ENCODE peak calls at places on chromosomes 4 and X, in eight cellular contexts. O, I, E, R, Z, W, D and X are unnamed samples.
A peak's percentile ranks its signal among the peaks of the same experiment; 100 is the strongest.

GRCh38 chr4:52037730-52038108 is 380 bp downstream of the SGCB start:
- DNase-seq in D (peak; percentile 29), R (no peak), I (peak; percentile 47), Z (no peak), W (no peak), O (peak; percentile 51), E (peak; percentile 58), X (no peak)

GRCh38 chr4:148831945-148832344 is 389.7 kb upstream of the NR3C2 start:
- DNase-seq in I (peak; percentile 91), O (no peak), Z (no peak), W (no peak), E (no peak), D (no peak), R (peak; percentile 4), X (no peak)

GRCh38 chr4:125085-125820 is 952 bp downstream of the ZNF718 start:
- DNase-seq in O (peak; percentile 67), Z (peak; percentile 50), R (no peak), W (peak; percentile 18), E (peak; percentile 83), I (peak; percentile 52), D (peak; percentile 46), X (no peak)

GRCh38 chrX:38327775-38328081 is 419 bp upstream of the RPGR start:
- DNase-seq in E (no peak), R (no peak), Z (no peak), D (no peak), O (no peak), I (no peak), W (no peak), X (no peak)

GRCh38 chr4:8135666-8136065 is 22.9 kb downstream of the ABLIM2 start:
- DNase-seq in D (no peak), O (no peak), Z (no peak), I (no peak), E (no peak), R (no peak), W (no peak), X (no peak)

GRCh38 chrX:38379088-38379487 is 26.7 kb downstream of the OTC start:
- DNase-seq in I (no peak), D (no peak), Z (no peak), O (no peak), E (no peak), R (no peak), W (no peak), X (no peak)

GRCh38 chr4:23368081-23368697 is 521.7 kb downstream of the PPARGC1A start:
- DNase-seq in R (no peak), E (peak; percentile 61), I (no peak), D (peak; percentile 42), W (no peak), Z (no peak), O (peak; percentile 45), X (no peak)

GRCh38 chr4:2818351-2818939 is 25.2 kb upstream of the ADD1 start:
- DNase-seq in W (no peak), I (no peak), R (no peak), D (no peak), O (no peak), Z (peak; percentile 68), E (no peak), X (no peak)

GRCh38 chrX:15158736-15159406 is 111.0 kb downstream of the ASB9 start:
- DNase-seq in D (no peak), R (no peak), O (no peak), Z (peak; percentile 12), E (no peak), I (no peak), W (no peak), X (no peak)

GRCh38 chr4:74230902-74231499 is 73.1 kb downstream of the MTHFD2L start:
- DNase-seq in E (no peak), R (no peak), I (peak; percentile 58), W (no peak), O (no peak), Z (no peak), D (peak; percentile 65), X (no peak)

GRCh38 chr4:145069361-145069760 is 28.6 kb downstream of the ANAPC10 start:
- DNase-seq in Z (no peak), E (no peak), O (no peak), D (no peak), W (no peak), I (peak; percentile 80), R (peak; percentile 32), X (no peak)

GRCh38 chr4:37453361-37454262 is 209.1 kb downstream of the NWD2 start:
- DNase-seq in W (peak; percentile 41), I (peak; percentile 32), E (peak; percentile 75), D (peak; percentile 62), R (no peak), O (peak; percentile 73), Z (peak; percentile 65), X (peak; percentile 26)

GRCh38 chr4:106985830-106986229 is 50.3 kb downstream of the DKK2 start:
- DNase-seq in D (no peak), Z (no peak), O (no peak), E (no peak), I (peak; percentile 6), R (no peak), W (no peak), X (no peak)

GRCh38 chr4:110364911-110365520 is 110.9 kb upstream of the ENPEP start:
- DNase-seq in W (no peak), Z (no peak), E (no peak), O (no peak), I (peak; percentile 36), D (no peak), R (no peak), X (no peak)

GRCh38 chr4:152535236-152535902 is 523 bp downstream of the FBXW7 start:
- DNase-seq in E (no peak), I (no peak), D (no peak), W (no peak), O (peak; percentile 22), R (no peak), Z (peak; percentile 42), X (peak; percentile 46)

GRCh38 chrX:8672176-8672575 is 59.8 kb downstream of the ANOS1 start:
- DNase-seq in O (peak; percentile 11), I (no peak), Z (no peak), D (no peak), E (no peak), R (no peak), W (no peak), X (no peak)
- TF ChIP-seq CTCF in O (no peak), I (no peak), Z (no peak), D (no peak), E (no peak), R (no peak), W (no peak), X (no peak)

GRCh38 chrX:17809984-17810383 is 51.1 kb downstream of the RAI2 start:
- DNase-seq in O (no peak), E (no peak), I (no peak), Z (no peak), W (no peak), R (no peak), D (no peak), X (no peak)

GRCh38 chrX:17813277-17813676 is 47.8 kb downstream of the RAI2 start:
- DNase-seq in R (no peak), W (no peak), Z (no peak), I (no peak), E (no peak), O (no peak), D (no peak), X (no peak)

GRCh38 chrX:17814557-17814956 is 46.5 kb downstream of the RAI2 start:
- DNase-seq in O (no peak), E (no peak), I (peak; percentile 17), W (no peak), R (no peak), Z (no peak), D (no peak), X (no peak)

GRCh38 chrX:17814059-17814458 is 47.0 kb downstream of the RAI2 start:
- DNase-seq in D (no peak), I (no peak), E (no peak), Z (no peak), W (no peak), O (no peak), R (no peak), X (no peak)

DNA sequence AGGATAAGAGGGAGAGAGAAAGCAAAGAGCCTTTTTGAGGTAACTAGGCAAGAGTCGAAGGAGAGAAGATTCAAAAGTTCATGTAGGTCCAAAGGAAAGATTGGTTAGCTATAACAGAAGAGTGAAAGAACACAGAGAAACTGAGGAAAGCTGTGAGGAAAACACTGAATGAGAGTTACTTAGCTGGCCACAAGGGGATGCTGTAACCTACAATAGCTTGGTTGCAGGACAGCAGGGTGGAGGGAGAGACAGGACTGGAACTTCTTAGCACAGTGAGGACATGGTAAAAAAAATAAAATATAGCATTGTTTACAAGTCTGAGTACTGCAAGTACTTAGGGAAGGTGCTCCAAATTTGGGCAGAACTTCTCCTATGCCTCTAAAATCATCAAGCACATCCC is 48.3 kb downstream of the RAI2 start:
- DNase-seq in D (no peak), O (peak; percentile 8), E (peak; percentile 45), W (no peak), I (no peak), R (no peak), Z (no peak), X (no peak)
- TF ChIP-seq CTCF in D (peak; percentile 48), O (peak; percentile 31), E (peak; percentile 60), W (peak; percentile 56), I (peak; percentile 75), R (peak; percentile 62), Z (peak; percentile 10), X (no peak)

DNA sequence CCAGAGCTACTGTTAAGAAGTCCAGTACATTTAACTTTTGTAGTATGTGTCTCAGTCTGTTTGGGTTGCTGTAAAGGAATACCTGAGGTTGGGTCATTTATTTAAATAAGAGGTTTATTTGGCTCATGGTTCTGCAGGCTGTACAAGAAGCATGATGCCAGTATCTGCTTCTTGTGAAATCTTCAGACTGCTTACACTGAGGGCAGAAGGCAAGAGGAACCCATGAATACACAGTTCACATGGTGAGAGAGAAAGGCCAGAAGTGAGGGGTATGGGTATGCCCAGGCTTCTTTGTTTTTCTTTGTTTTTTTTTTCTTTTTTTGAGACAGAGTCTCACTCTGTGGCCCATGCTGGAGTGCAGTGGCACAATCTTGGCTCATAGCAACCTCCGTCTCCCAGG is 6.0 kb upstream of the CISD2 start:
- DNase-seq in Z (no peak), W (no peak), R (no peak), D (no peak), O (no peak), I (no peak), E (no peak), X (no peak)
- TF ChIP-seq CTCF in Z (no peak), W (no peak), R (no peak), D (no peak), O (no peak), I (no peak), E (no peak), X (no peak)

GRCh38 chr4:169143335-169143734 is 127.4 kb downstream of the SH3RF1 start:
- DNase-seq in R (no peak), E (no peak), D (no peak), O (no peak), W (no peak), I (no peak), Z (no peak), X (no peak)

GRCh38 chr4:169144061-169144600 is 126.6 kb downstream of the SH3RF1 start:
- DNase-seq in E (no peak), R (no peak), W (no peak), O (no peak), Z (no peak), D (no peak), I (no peak), X (no peak)

GRCh38 chr4:169150806-169151205 is 120.0 kb downstream of the SH3RF1 start:
- DNase-seq in Z (no peak), D (no peak), R (no peak), O (no peak), E (no peak), I (no peak), W (no peak), X (no peak)

GRCh38 chr4:169148851-169149250 is 121.9 kb downstream of the SH3RF1 start:
- DNase-seq in W (no peak), O (no peak), I (no peak), R (no peak), Z (no peak), E (no peak), D (no peak), X (no peak)

GRCh38 chr4:169147217-169147616 is 123.5 kb downstream of the SH3RF1 start:
- DNase-seq in O (no peak), I (peak; percentile 55), Z (no peak), D (no peak), E (no peak), W (no peak), R (peak; percentile 44), X (no peak)
- TF ChIP-seq CTCF in O (no peak), I (no peak), Z (no peak), D (no peak), E (no peak), W (no peak), R (no peak), X (no peak)